ENCODE peak calls at places on chromosomes 3 and 15, in five cellular contexts. M is stimulated activated CD8-positive, alpha-beta memory T cell treated with anti-CD3 and anti-CD28 coated beads, Interleukin-2, amount 100 ng/mL, for 1 hour; F is tibial artery; E is stimulated activated CD4-positive, alpha-beta T cell treated with anti-CD3 and anti-CD28 coated beads, TNF-alpha, amount 100 ng/mL, for 1 hour; N is iPS-NIHi11. C is an unnamed sample.

GRCh38 chr3:77513541-77513940 is 473.6 kb downstream of the ROBO2 start:
- DNase-seq in M (no peak), E (no peak), F (no peak), N (no peak), C (peak; percentile 57)

GRCh38 chr3:37945803-37946530 is 44.6 kb upstream of the VILL start:
- DNase-seq in N (peak; percentile 35), M (no peak), E (no peak), F (no peak), C (peak; percentile 59)

GRCh38 chr3:7760718-7761117 is 740.9 kb upstream of the LMCD1 start:
- DNase-seq in M (no peak), F (no peak), N (no peak), E (no peak), C (no peak)

GRCh38 chr15:66287461-66288055 is 5.8 kb upstream of the DIS3L start:
- DNase-seq in M (no peak), N (peak; percentile 29), F (no peak), E (no peak), C (peak; percentile 39)

GRCh38 chr3:112382543-112383160 is 49.7 kb downstream of the CD200 start:
- DNase-seq in F (no peak), M (no peak), E (no peak), N (no peak), C (no peak)

GRCh38 chr3:177337548-177338331 is 140.5 kb upstream of the TBL1XR1 start:
- DNase-seq in M (peak; percentile 42), N (no peak), F (no peak), E (no peak), C (peak; percentile 94)

GRCh38 chr15:52369030-52369429 is 73.4 kb upstream of the MYO5C start:
- DNase-seq in N (no peak), M (no peak), F (no peak), E (no peak), C (no peak)

GRCh38 chr3:86269364-86270155 is 721.4 kb downstream of the VGLL3 start:
- DNase-seq in M (no peak), E (no peak), N (no peak), F (no peak), C (no peak)

GRCh38 chr3:95227092-95227491 is 1164.2 kb downstream of the NSUN3 start:
- DNase-seq in E (no peak), N (no peak), F (no peak), M (no peak), C (no peak)

GRCh38 chr15:80416702-80417101 is 12.5 kb downstream of the ARNT2 start:
- DNase-seq in M (no peak), N (no peak), E (no peak), F (no peak), C (no peak)

GRCh38 chr3:120909602-120909878 is 1.5 kb downstream of the STXBP5L start:
- DNase-seq in N (no peak), E (no peak), M (no peak), F (no peak), C (no peak)